ENCODE peak calls at places on chromosomes 3 and 15, in nine cellular contexts. One of them, this sample, is unnamed. For H3K4me1, the result is how much of the 10 kb centered on the place peaks cover.

GRCh38 chr3:184683234-184683633 is 28.6 kb downstream of the MAGEF1 start:
- DNase-seq in cardiac muscle cell: no peak
- DNase-seq in endodermal cell: no peak
- DNase-seq in IMR-90: no peak
- DNase-seq in HepG2: no peak
- DNase-seq in GM12878: no peak
- DNase-seq in naive thymus-derived CD4-positive, alpha-beta T cell: no peak
- DNase-seq in right lobe of liver: no peak
- DNase-seq in A549: no peak
- DNase-seq in this sample: no peak

GRCh38 chr3:32856355-32856889 is 38.6 kb downstream of the TRIM71 start:
- DNase-seq in IMR-90: no peak
- DNase-seq in naive thymus-derived CD4-positive, alpha-beta T cell: no peak
- DNase-seq in endodermal cell: no peak
- DNase-seq in HepG2: peak
- DNase-seq in GM12878: no peak
- DNase-seq in right lobe of liver: no peak
- DNase-seq in A549: no peak
- DNase-seq in cardiac muscle cell: no peak
- DNase-seq in this sample: no peak

GRCh38 chr3:42705039-42705767 is 2.6 kb upstream of the HHATL start:
- DNase-seq in naive thymus-derived CD4-positive, alpha-beta T cell: no peak
- DNase-seq in A549: no peak
- DNase-seq in cardiac muscle cell: no peak
- DNase-seq in HepG2: no peak
- DNase-seq in endodermal cell: no peak
- DNase-seq in IMR-90: no peak
- DNase-seq in right lobe of liver: peak
- DNase-seq in GM12878: no peak
- DNase-seq in this sample: no peak

GRCh38 chr3:113271189-113271588 is 59.8 kb downstream of the BOC start:
- DNase-seq in GM12878: no peak
- DNase-seq in HepG2: no peak
- DNase-seq in A549: no peak
- DNase-seq in cardiac muscle cell: no peak
- DNase-seq in IMR-90: no peak
- DNase-seq in naive thymus-derived CD4-positive, alpha-beta T cell: peak
- DNase-seq in endodermal cell: no peak
- DNase-seq in right lobe of liver: no peak
- DNase-seq in this sample: no peak

GRCh38 chr3:27877122-27878011 is 155.2 kb upstream of the EOMES start:
- DNase-seq in cardiac muscle cell: no peak
- DNase-seq in HepG2: no peak
- DNase-seq in right lobe of liver: no peak
- DNase-seq in IMR-90: no peak
- DNase-seq in endodermal cell: peak
- DNase-seq in A549: no peak
- DNase-seq in GM12878: no peak
- DNase-seq in naive thymus-derived CD4-positive, alpha-beta T cell: no peak
- DNase-seq in this sample: no peak

GRCh38 chr3:175416600-175416999 is 557.5 kb downstream of the NAALADL2 start:
- DNase-seq in A549: no peak
- DNase-seq in IMR-90: no peak
- DNase-seq in cardiac muscle cell: no peak
- DNase-seq in right lobe of liver: no peak
- DNase-seq in HepG2: no peak
- DNase-seq in endodermal cell: no peak
- DNase-seq in GM12878: no peak
- DNase-seq in naive thymus-derived CD4-positive, alpha-beta T cell: no peak
- DNase-seq in this sample: no peak

GRCh38 chr3:64158334-64158733 is 66.9 kb downstream of the PRICKLE2 start:
- DNase-seq in right lobe of liver: no peak
- DNase-seq in HepG2: no peak
- DNase-seq in naive thymus-derived CD4-positive, alpha-beta T cell: no peak
- DNase-seq in A549: no peak
- DNase-seq in GM12878: no peak
- DNase-seq in cardiac muscle cell: no peak
- DNase-seq in endodermal cell: no peak
- DNase-seq in IMR-90: peak
- DNase-seq in this sample: no peak

GRCh38 chr3:185312006-185312405 is 50.9 kb upstream of the MAP3K13 start:
- DNase-seq in HepG2: no peak
- DNase-seq in right lobe of liver: no peak
- DNase-seq in IMR-90: no peak
- DNase-seq in GM12878: no peak
- DNase-seq in cardiac muscle cell: no peak
- DNase-seq in endodermal cell: no peak
- DNase-seq in naive thymus-derived CD4-positive, alpha-beta T cell: no peak
- DNase-seq in A549: no peak
- DNase-seq in this sample: no peak

GRCh38 chr3:45940004-45940780 is 3.1 kb upstream of the CXCR6 start:
- DNase-seq in A549: no peak
- DNase-seq in HepG2: no peak
- DNase-seq in endodermal cell: no peak
- DNase-seq in GM12878: no peak
- DNase-seq in naive thymus-derived CD4-positive, alpha-beta T cell: no peak
- DNase-seq in right lobe of liver: no peak
- DNase-seq in cardiac muscle cell: no peak
- DNase-seq in IMR-90: no peak
- DNase-seq in this sample: no peak

GRCh38 chr3:195893121-195893449 is 15.3 kb downstream of the TNK2 start:
- DNase-seq in A549: no peak
- DNase-seq in endodermal cell: no peak
- DNase-seq in HepG2: no peak
- DNase-seq in GM12878: no peak
- DNase-seq in IMR-90: no peak
- DNase-seq in right lobe of liver: peak
- DNase-seq in naive thymus-derived CD4-positive, alpha-beta T cell: no peak
- DNase-seq in cardiac muscle cell: no peak
- DNase-seq in this sample: peak

GRCh38 chr3:195892355-195893120 is 15.8 kb downstream of the TNK2 start:
- DNase-seq in endodermal cell: peak
- DNase-seq in IMR-90: peak
- DNase-seq in right lobe of liver: peak
- DNase-seq in HepG2: peak
- DNase-seq in A549: no peak
- DNase-seq in naive thymus-derived CD4-positive, alpha-beta T cell: no peak
- DNase-seq in cardiac muscle cell: peak
- DNase-seq in GM12878: no peak
- DNase-seq in this sample: no peak

GRCh38 chr3:195893516-195893915 is 14.8 kb downstream of the TNK2 start:
- DNase-seq in IMR-90: no peak
- DNase-seq in right lobe of liver: no peak
- DNase-seq in cardiac muscle cell: no peak
- DNase-seq in A549: no peak
- DNase-seq in endodermal cell: no peak
- DNase-seq in HepG2: no peak
- DNase-seq in naive thymus-derived CD4-positive, alpha-beta T cell: no peak
- DNase-seq in GM12878: no peak
- DNase-seq in this sample: no peak

GRCh38 chr3:195891431-195892104 is 16.8 kb downstream of the TNK2 start:
- DNase-seq in GM12878: no peak
- DNase-seq in endodermal cell: no peak
- DNase-seq in cardiac muscle cell: no peak
- DNase-seq in IMR-90: no peak
- DNase-seq in HepG2: no peak
- DNase-seq in naive thymus-derived CD4-positive, alpha-beta T cell: no peak
- DNase-seq in A549: no peak
- DNase-seq in right lobe of liver: no peak
- DNase-seq in this sample: no peak

GRCh38 chr3:195892105-195892354 is 16.3 kb downstream of the TNK2 start:
- DNase-seq in endodermal cell: no peak
- DNase-seq in cardiac muscle cell: no peak
- DNase-seq in A549: no peak
- DNase-seq in naive thymus-derived CD4-positive, alpha-beta T cell: no peak
- DNase-seq in right lobe of liver: no peak
- DNase-seq in GM12878: no peak
- DNase-seq in HepG2: no peak
- DNase-seq in IMR-90: no peak
- DNase-seq in this sample: no peak
- H3K4me3 ChIP-seq in endodermal cell: no peak
- H3K4me3 ChIP-seq in cardiac muscle cell: peak
- H3K4me3 ChIP-seq in A549: no peak
- H3K4me3 ChIP-seq in naive thymus-derived CD4-positive, alpha-beta T cell: no peak
- H3K4me3 ChIP-seq in right lobe of liver: peak
- H3K4me3 ChIP-seq in GM12878: no peak
- H3K4me3 ChIP-seq in HepG2: peak
- H3K4me3 ChIP-seq in IMR-90: no peak
- H3K4me3 ChIP-seq in this sample: peak

DNA sequence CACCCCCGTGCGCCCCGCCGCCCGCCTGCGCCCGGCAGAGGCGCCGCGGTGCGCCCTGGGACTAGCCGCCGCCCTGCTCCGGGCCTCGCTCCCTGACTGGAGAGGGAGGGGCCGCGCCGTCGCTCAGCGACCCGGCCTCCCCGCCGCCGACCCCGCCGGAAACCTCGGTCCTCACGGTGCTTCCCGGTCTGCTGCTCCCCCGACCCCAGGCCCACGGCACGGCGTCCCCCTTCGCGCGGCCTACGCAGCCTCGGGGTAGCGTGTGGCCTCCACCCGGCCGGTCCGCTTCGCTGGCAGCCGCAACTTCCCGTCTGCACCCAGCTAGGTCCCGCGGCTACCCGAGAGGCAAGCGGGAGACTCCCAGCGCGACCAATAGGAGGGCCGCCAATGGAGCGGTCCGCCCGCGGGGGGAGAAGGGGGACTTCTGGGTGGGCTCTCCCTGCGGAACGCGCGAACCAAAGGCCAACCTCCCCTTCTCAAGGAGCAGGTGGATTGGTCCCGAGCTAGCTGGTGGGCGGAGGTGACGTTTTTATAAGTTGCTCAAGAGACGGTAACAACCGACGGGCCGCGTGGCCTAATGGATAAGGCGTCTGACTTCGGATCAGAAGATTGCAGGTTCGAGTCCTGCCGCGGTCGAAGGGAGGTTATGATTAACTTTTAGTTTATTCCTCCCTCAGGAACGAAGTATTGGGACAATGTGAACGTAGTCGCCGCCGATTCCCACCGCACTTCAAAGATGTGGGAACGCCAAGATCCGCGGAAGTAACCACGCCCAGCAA is at the start of gene POLG:
- DNase-seq in HepG2: peak
- DNase-seq in A549: peak
- DNase-seq in naive thymus-derived CD4-positive, alpha-beta T cell: peak
- DNase-seq in right lobe of liver: peak
- DNase-seq in cardiac muscle cell: peak
- DNase-seq in IMR-90: peak
- DNase-seq in endodermal cell: peak
- DNase-seq in GM12878: peak
- DNase-seq in this sample: peak
- H3K4me1 ChIP-seq in HepG2: half or more
- H3K4me1 ChIP-seq in A549: under half
- H3K4me1 ChIP-seq in naive thymus-derived CD4-positive, alpha-beta T cell: under half
- H3K4me1 ChIP-seq in right lobe of liver: under half
- H3K4me1 ChIP-seq in cardiac muscle cell: under half
- H3K4me1 ChIP-seq in IMR-90: under half
- H3K4me1 ChIP-seq in endodermal cell: under half
- H3K4me1 ChIP-seq in GM12878: under half
- H3K4me1 ChIP-seq in this sample: under half

GRCh38 chr3:151813777-151814176 is at the start of gene AADAC:
- DNase-seq in right lobe of liver: no peak
- DNase-seq in A549: no peak
- DNase-seq in GM12878: no peak
- DNase-seq in HepG2: no peak
- DNase-seq in endodermal cell: no peak
- DNase-seq in IMR-90: peak
- DNase-seq in cardiac muscle cell: no peak
- DNase-seq in naive thymus-derived CD4-positive, alpha-beta T cell: no peak
- DNase-seq in this sample: no peak

GRCh38 chr3:151818361-151818760 is 4.4 kb downstream of the AADAC start:
- DNase-seq in A549: no peak
- DNase-seq in endodermal cell: no peak
- DNase-seq in GM12878: no peak
- DNase-seq in right lobe of liver: no peak
- DNase-seq in HepG2: no peak
- DNase-seq in IMR-90: no peak
- DNase-seq in cardiac muscle cell: no peak
- DNase-seq in naive thymus-derived CD4-positive, alpha-beta T cell: no peak
- DNase-seq in this sample: no peak

GRCh38 chr3:151814588-151814987 is 672 bp downstream of the AADAC start:
- DNase-seq in IMR-90: no peak
- DNase-seq in GM12878: no peak
- DNase-seq in naive thymus-derived CD4-positive, alpha-beta T cell: no peak
- DNase-seq in right lobe of liver: peak
- DNase-seq in cardiac muscle cell: no peak
- DNase-seq in HepG2: no peak
- DNase-seq in A549: no peak
- DNase-seq in endodermal cell: no peak
- DNase-seq in this sample: no peak

GRCh38 chr3:151817473-151817872 is 3.6 kb downstream of the AADAC start:
- DNase-seq in right lobe of liver: no peak
- DNase-seq in IMR-90: no peak
- DNase-seq in cardiac muscle cell: no peak
- DNase-seq in HepG2: peak
- DNase-seq in A549: no peak
- DNase-seq in endodermal cell: no peak
- DNase-seq in naive thymus-derived CD4-positive, alpha-beta T cell: no peak
- DNase-seq in GM12878: no peak
- DNase-seq in this sample: no peak

DNA sequence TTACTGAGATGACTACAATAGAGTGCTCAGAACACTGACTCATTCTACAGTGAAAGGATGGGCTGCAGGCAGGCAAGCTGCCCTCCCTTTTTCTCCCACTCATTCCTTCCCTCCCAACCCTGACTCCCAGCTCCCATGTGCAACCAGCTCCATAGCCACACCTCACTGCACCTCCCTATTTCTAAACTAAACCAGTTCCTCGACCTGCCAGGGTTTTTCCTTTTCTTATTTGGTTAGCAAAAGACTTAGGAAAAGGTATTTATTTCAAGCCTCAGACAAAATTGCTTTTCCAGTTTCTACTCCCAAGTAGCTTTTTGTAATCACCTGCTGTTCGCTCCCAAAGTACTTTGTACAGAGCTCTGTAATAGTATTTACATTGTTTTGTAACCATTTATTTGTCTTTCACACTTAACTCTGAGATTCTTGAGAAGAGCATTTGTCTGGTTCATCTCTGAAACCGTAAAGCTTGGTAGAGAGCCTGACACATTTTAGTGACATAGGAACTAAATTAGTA is 2.2 kb downstream of the AADAC start:
- DNase-seq in right lobe of liver: no peak
- DNase-seq in endodermal cell: peak
- DNase-seq in cardiac muscle cell: no peak
- DNase-seq in GM12878: no peak
- DNase-seq in naive thymus-derived CD4-positive, alpha-beta T cell: no peak
- DNase-seq in A549: peak
- DNase-seq in HepG2: peak
- DNase-seq in IMR-90: peak
- DNase-seq in this sample: no peak
- H3K4me3 ChIP-seq in right lobe of liver: peak
- H3K4me3 ChIP-seq in endodermal cell: no peak
- H3K4me3 ChIP-seq in cardiac muscle cell: no peak
- H3K4me3 ChIP-seq in GM12878: no peak
- H3K4me3 ChIP-seq in naive thymus-derived CD4-positive, alpha-beta T cell: no peak
- H3K4me3 ChIP-seq in A549: no peak
- H3K4me3 ChIP-seq in HepG2: peak
- H3K4me3 ChIP-seq in IMR-90: no peak
- H3K4me3 ChIP-seq in this sample: no peak

GRCh38 chr15:58549013-58549779 is 117.4 kb downstream of the LIPC start:
- DNase-seq in naive thymus-derived CD4-positive, alpha-beta T cell: no peak
- DNase-seq in HepG2: no peak
- DNase-seq in right lobe of liver: peak
- DNase-seq in GM12878: no peak
- DNase-seq in A549: no peak
- DNase-seq in IMR-90: peak
- DNase-seq in cardiac muscle cell: peak
- DNase-seq in endodermal cell: peak
- DNase-seq in this sample: no peak
- H3K4me1 ChIP-seq in naive thymus-derived CD4-positive, alpha-beta T cell: under half
- H3K4me1 ChIP-seq in HepG2: half or more
- H3K4me1 ChIP-seq in right lobe of liver: under half
- H3K4me1 ChIP-seq in GM12878: under half
- H3K4me1 ChIP-seq in A549: half or more
- H3K4me1 ChIP-seq in IMR-90: under half
- H3K4me1 ChIP-seq in cardiac muscle cell: under half
- H3K4me1 ChIP-seq in endodermal cell: under half
- H3K4me1 ChIP-seq in this sample: under half